ENCODE peak calls at places on chromosomes 3 and 15, in four cellular contexts. R is PC-9, D is GM12891, Y is NCI-H69. A is an unnamed sample.

GRCh38 chr3:123119802-123120201 is 53.0 kb downstream of the PDIA5 start:
- DNase-seq in R (no peak), D (no peak), Y (peak; percentile 28), A (no peak)

GRCh38 chr3:156675744-156676466 is 1.5 kb downstream of the TIPARP start:
- DNase-seq in R (peak; percentile 88), D (no peak), Y (peak; percentile 92), A (no peak)

GRCh38 chr15:38197553-38197952 is 55.1 kb upstream of the SPRED1 start:
- DNase-seq in R (no peak), D (no peak), Y (no peak), A (no peak)

GRCh38 chr3:127371846-127372245 is 84.0 kb upstream of the PRR20G start:
- DNase-seq in R (no peak), D (no peak), Y (no peak), A (no peak)

GRCh38 chr15:29409890-29410289 is 140.3 kb upstream of the NSMCE3 start:
- DNase-seq in R (no peak), D (no peak), Y (peak; percentile 17), A (no peak)

GRCh38 chr3:171307988-171308387 is 152.2 kb downstream of the TNIK start:
- DNase-seq in R (no peak), D (no peak), Y (no peak), A (no peak)

GRCh38 chr3:35785540-35785939 is 146.2 kb downstream of the ARPP21 start:
- DNase-seq in R (no peak), D (no peak), Y (no peak), A (no peak)

GRCh38 chr15:63091679-63092078 is 30.0 kb upstream of the LACTB start:
- DNase-seq in R (no peak), D (no peak), Y (no peak), A (no peak)

GRCh38 chr3:33717616-33717865 is 513 bp downstream of the CLASP2 start:
- DNase-seq in R (no peak), D (peak; percentile 49), Y (no peak), A (peak; percentile 39)

GRCh38 chr3:183644244-183644643 is 8.8 kb downstream of the KLHL24 start:
- DNase-seq in R (no peak), D (no peak), Y (no peak), A (no peak)

GRCh38 chr3:196122688-196123046 is 40.8 kb upstream of the TFRC start:
- DNase-seq in R (no peak), D (no peak), Y (no peak), A (no peak)

GRCh38 chr3:18389108-18389733 is 35.9 kb downstream of the SATB1 start:
- DNase-seq in R (no peak), D (no peak), Y (peak; percentile 60), A (no peak)

GRCh38 chr3:13251166-13251892 is 168.8 kb downstream of the NUP210 start:
- DNase-seq in R (no peak), D (no peak), Y (no peak), A (no peak)

GRCh38 chr3:86029590-86029989 is 961.4 kb downstream of the VGLL3 start:
- DNase-seq in R (no peak), D (no peak), Y (peak; percentile 47), A (no peak)

GRCh38 chr3:148955544-148956346 is 35.6 kb upstream of the GYG1 start:
- DNase-seq in R (peak; percentile 80), D (no peak), Y (peak; percentile 34), A (no peak)

GRCh38 chr15:101441706-101442105 is 47.8 kb downstream of the PCSK6 start:
- DNase-seq in R (no peak), D (no peak), Y (no peak), A (no peak)

GRCh38 chr15:90159213-90159612 is 41.9 kb upstream of the SEMA4B start:
- DNase-seq in R (peak; percentile 44), D (no peak), Y (no peak), A (no peak)

GRCh38 chr15:66940368-66940767 is 125.0 kb upstream of the SMAD3 start:
- DNase-seq in R (peak; percentile 63), D (peak; percentile 49), Y (no peak), A (no peak)

GRCh38 chr3:8764528-8764927 is 4.9 kb downstream of the OXTR start:
- DNase-seq in R (no peak), D (no peak), Y (no peak), A (no peak)

GRCh38 chr3:100702082-100703014 is 6.9 kb upstream of the TFG start:
- DNase-seq in R (no peak), D (no peak), Y (no peak), A (no peak)

GRCh38 chr3:59335338-59335737 is 285.5 kb upstream of the CFAP20DC start:
- DNase-seq in R (no peak), D (no peak), Y (no peak), A (no peak)

GRCh38 chr3:185403002-185403401 is 40.1 kb downstream of the MAP3K13 start:
- DNase-seq in R (no peak), D (no peak), Y (peak; percentile 44), A (no peak)

GRCh38 chr3:52268036-52268435 is 10.4 kb downstream of the WDR82 start:
- DNase-seq in R (no peak), D (no peak), Y (no peak), A (no peak)

GRCh38 chr3:192449036-192449435 is 278.3 kb downstream of the FGF12 start:
- DNase-seq in R (no peak), D (no peak), Y (peak; percentile 46), A (no peak)

GRCh38 chr3:64022451-64023186 is 675 bp downstream of the PSMD6 start:
- DNase-seq in R (no peak), D (peak; percentile 5), Y (peak; percentile 10), A (no peak)

GRCh38 chr3:185397676-185398075 is 34.7 kb downstream of the MAP3K13 start:
- DNase-seq in R (no peak), D (no peak), Y (peak; percentile 73), A (no peak)

GRCh38 chr3:159765860-159766294 is 222.8 kb upstream of the IL12A start:
- DNase-seq in R (no peak), D (no peak), Y (peak; percentile 88), A (no peak)